ENCODE peak calls at places on chromosomes 3 and 15, in eight cellular contexts. One of them, this sample, is unnamed.

GRCh38 chr3:144774897-144775296 is 803.3 kb downstream of the DIPK2A start:
- DNase-seq in GM20000: no peak
- DNase-seq in transverse colon: no peak
- DNase-seq in endothelial cell: no peak
- DNase-seq in gastrocnemius medialis: no peak
- DNase-seq in MCF 10A: no peak
- DNase-seq in foreskin fibroblast: peak
- DNase-seq in WTC11: no peak
- DNase-seq in this sample: no peak

GRCh38 chr3:131596884-131597283 is 94.1 kb upstream of the MRPL3 start:
- DNase-seq in foreskin fibroblast: peak
- DNase-seq in GM20000: no peak
- DNase-seq in gastrocnemius medialis: no peak
- DNase-seq in MCF 10A: no peak
- DNase-seq in transverse colon: no peak
- DNase-seq in WTC11: no peak
- DNase-seq in endothelial cell: no peak
- DNase-seq in this sample: no peak

GRCh38 chr3:46065294-46065705 is 38.0 kb upstream of the XCR1 start:
- DNase-seq in GM20000: peak
- DNase-seq in foreskin fibroblast: peak
- DNase-seq in endothelial cell: no peak
- DNase-seq in gastrocnemius medialis: peak
- DNase-seq in WTC11: no peak
- DNase-seq in MCF 10A: peak
- DNase-seq in transverse colon: peak
- DNase-seq in this sample: peak

GRCh38 chr3:153029350-153029749 is 132.7 kb upstream of the RAP2B start:
- DNase-seq in gastrocnemius medialis: no peak
- DNase-seq in foreskin fibroblast: peak
- DNase-seq in GM20000: no peak
- DNase-seq in MCF 10A: peak
- DNase-seq in transverse colon: no peak
- DNase-seq in endothelial cell: no peak
- DNase-seq in WTC11: no peak
- DNase-seq in this sample: peak

GRCh38 chr3:138082085-138082991 is 33.1 kb downstream of the DZIP1L start:
- DNase-seq in foreskin fibroblast: peak
- DNase-seq in WTC11: no peak
- DNase-seq in transverse colon: no peak
- DNase-seq in gastrocnemius medialis: no peak
- DNase-seq in MCF 10A: peak
- DNase-seq in GM20000: no peak
- DNase-seq in endothelial cell: no peak
- DNase-seq in this sample: no peak

GRCh38 chr15:40875996-40876740 is 2.1 kb upstream of the RHOV start:
- DNase-seq in transverse colon: no peak
- DNase-seq in foreskin fibroblast: no peak
- DNase-seq in GM20000: no peak
- DNase-seq in gastrocnemius medialis: no peak
- DNase-seq in MCF 10A: peak
- DNase-seq in endothelial cell: no peak
- DNase-seq in WTC11: no peak
- DNase-seq in this sample: no peak

GRCh38 chr3:179181021-179181472 is 32.9 kb downstream of the PIK3CA start:
- DNase-seq in WTC11: no peak
- DNase-seq in endothelial cell: no peak
- DNase-seq in transverse colon: no peak
- DNase-seq in GM20000: peak
- DNase-seq in foreskin fibroblast: peak
- DNase-seq in gastrocnemius medialis: no peak
- DNase-seq in MCF 10A: peak
- DNase-seq in this sample: no peak

GRCh38 chr3:14289590-14290453 is 111.2 kb downstream of the LSM3 start:
- DNase-seq in foreskin fibroblast: peak
- DNase-seq in GM20000: no peak
- DNase-seq in transverse colon: peak
- DNase-seq in WTC11: no peak
- DNase-seq in MCF 10A: peak
- DNase-seq in endothelial cell: no peak
- DNase-seq in gastrocnemius medialis: peak
- DNase-seq in this sample: peak

GRCh38 chr15:95284933-95285401 is 1045.5 kb upstream of the NR2F2 start:
- DNase-seq in gastrocnemius medialis: no peak
- DNase-seq in transverse colon: no peak
- DNase-seq in endothelial cell: peak
- DNase-seq in WTC11: no peak
- DNase-seq in MCF 10A: no peak
- DNase-seq in foreskin fibroblast: peak
- DNase-seq in GM20000: no peak
- DNase-seq in this sample: no peak
- TF ChIP-seq CTCF in gastrocnemius medialis: no peak
- TF ChIP-seq CTCF in transverse colon: no peak
- TF ChIP-seq CTCF in endothelial cell: no peak
- TF ChIP-seq CTCF in WTC11: no peak
- TF ChIP-seq CTCF in MCF 10A: no peak
- TF ChIP-seq CTCF in foreskin fibroblast: no peak
- TF ChIP-seq CTCF in GM20000: no peak
- TF ChIP-seq CTCF in this sample: peak

DNA sequence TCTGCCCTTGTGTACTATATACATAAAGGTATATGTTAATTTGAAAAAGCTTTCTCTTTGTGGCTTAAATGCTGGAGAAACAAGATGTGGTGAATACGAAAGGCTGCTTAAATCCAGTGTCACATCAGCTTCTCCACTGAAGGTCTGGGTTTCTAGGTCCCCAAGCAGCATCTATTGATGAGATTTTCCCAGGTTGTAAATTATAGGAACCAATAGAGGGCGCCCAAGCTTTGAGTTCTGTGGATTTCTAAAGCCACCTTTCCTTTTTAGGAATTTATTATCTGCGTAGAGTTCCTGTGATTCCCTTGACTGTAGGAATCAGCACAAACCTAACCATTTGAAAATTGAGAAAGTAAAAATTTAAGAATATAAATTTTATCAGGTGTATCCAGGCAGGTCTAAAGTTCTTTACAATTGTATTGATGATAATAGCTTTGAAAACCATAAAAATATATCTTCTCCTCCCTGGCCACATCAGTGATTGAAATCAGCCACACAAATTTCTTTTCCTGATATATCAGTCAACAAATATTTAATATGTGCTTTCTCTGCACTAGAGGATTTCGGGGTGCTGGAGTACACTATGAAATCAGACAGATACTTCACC is 88.3 kb upstream of the ADAMTSL3 start:
- DNase-seq in gastrocnemius medialis: no peak
- DNase-seq in foreskin fibroblast: peak
- DNase-seq in endothelial cell: peak
- DNase-seq in WTC11: no peak
- DNase-seq in transverse colon: no peak
- DNase-seq in MCF 10A: peak
- DNase-seq in GM20000: peak
- DNase-seq in this sample: no peak
- TF ChIP-seq CTCF in gastrocnemius medialis: peak
- TF ChIP-seq CTCF in foreskin fibroblast: peak
- TF ChIP-seq CTCF in endothelial cell: peak
- TF ChIP-seq CTCF in WTC11: peak
- TF ChIP-seq CTCF in transverse colon: peak
- TF ChIP-seq CTCF in MCF 10A: peak
- TF ChIP-seq CTCF in GM20000: peak
- TF ChIP-seq CTCF in this sample: peak

GRCh38 chr15:89118481-89118989 is 30.3 kb downstream of the ABHD2 start:
- DNase-seq in endothelial cell: no peak
- DNase-seq in foreskin fibroblast: no peak
- DNase-seq in transverse colon: no peak
- DNase-seq in GM20000: no peak
- DNase-seq in WTC11: no peak
- DNase-seq in MCF 10A: no peak
- DNase-seq in gastrocnemius medialis: no peak
- DNase-seq in this sample: no peak
- TF ChIP-seq CTCF in endothelial cell: no peak
- TF ChIP-seq CTCF in foreskin fibroblast: no peak
- TF ChIP-seq CTCF in transverse colon: no peak
- TF ChIP-seq CTCF in GM20000: no peak
- TF ChIP-seq CTCF in WTC11: no peak
- TF ChIP-seq CTCF in MCF 10A: no peak
- TF ChIP-seq CTCF in gastrocnemius medialis: no peak
- TF ChIP-seq CTCF in this sample: no peak

GRCh38 chr3:140497331-140497730 is 180.5 kb upstream of the TRIM42 start:
- DNase-seq in MCF 10A: no peak
- DNase-seq in GM20000: no peak
- DNase-seq in gastrocnemius medialis: no peak
- DNase-seq in WTC11: no peak
- DNase-seq in transverse colon: no peak
- DNase-seq in foreskin fibroblast: no peak
- DNase-seq in endothelial cell: no peak
- DNase-seq in this sample: no peak

GRCh38 chr3:140500473-140500872 is 177.4 kb upstream of the TRIM42 start:
- DNase-seq in WTC11: no peak
- DNase-seq in transverse colon: no peak
- DNase-seq in foreskin fibroblast: no peak
- DNase-seq in GM20000: no peak
- DNase-seq in gastrocnemius medialis: no peak
- DNase-seq in MCF 10A: no peak
- DNase-seq in endothelial cell: no peak
- DNase-seq in this sample: no peak

GRCh38 chr3:140501770-140502364 is 176.0 kb upstream of the TRIM42 start:
- DNase-seq in GM20000: no peak
- DNase-seq in foreskin fibroblast: no peak
- DNase-seq in gastrocnemius medialis: no peak
- DNase-seq in MCF 10A: no peak
- DNase-seq in endothelial cell: no peak
- DNase-seq in WTC11: no peak
- DNase-seq in transverse colon: no peak
- DNase-seq in this sample: no peak

GRCh38 chr3:140501054-140501769 is 176.7 kb upstream of the TRIM42 start:
- DNase-seq in gastrocnemius medialis: no peak
- DNase-seq in WTC11: no peak
- DNase-seq in MCF 10A: no peak
- DNase-seq in endothelial cell: no peak
- DNase-seq in GM20000: no peak
- DNase-seq in transverse colon: no peak
- DNase-seq in foreskin fibroblast: no peak
- DNase-seq in this sample: peak

DNA sequence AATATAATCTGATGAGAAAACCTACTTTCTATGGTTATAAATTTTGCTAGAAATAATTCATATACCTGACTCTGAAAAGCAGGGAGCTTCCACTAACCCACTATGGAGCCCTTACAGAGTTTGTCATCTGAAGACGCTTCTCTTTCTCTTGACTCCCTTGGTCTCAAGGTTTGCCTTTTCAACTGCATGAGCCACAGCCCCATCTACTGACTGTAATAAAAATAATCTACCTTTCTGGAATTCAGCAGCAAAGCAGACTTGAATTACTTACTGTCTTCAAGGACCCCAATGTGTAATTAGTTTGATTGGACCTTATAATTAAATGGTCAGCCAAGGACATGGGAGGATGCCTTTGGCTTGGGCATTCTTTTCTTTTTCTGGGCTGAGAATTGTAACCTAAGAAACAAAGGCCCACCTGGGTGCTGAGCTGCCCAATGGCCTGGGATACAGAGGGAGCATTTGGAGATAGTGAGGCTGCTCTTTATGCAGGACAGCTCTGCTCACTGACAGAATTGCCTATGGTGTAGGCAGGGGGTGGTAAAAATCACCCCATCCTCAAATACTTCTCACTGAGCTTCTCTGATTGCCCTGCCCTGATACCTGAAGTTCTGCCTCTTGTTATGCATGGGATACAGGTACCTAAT is 178.6 kb upstream of the TRIM42 start:
- DNase-seq in transverse colon: no peak
- DNase-seq in endothelial cell: no peak
- DNase-seq in foreskin fibroblast: peak
- DNase-seq in gastrocnemius medialis: no peak
- DNase-seq in GM20000: no peak
- DNase-seq in MCF 10A: peak
- DNase-seq in WTC11: no peak
- DNase-seq in this sample: no peak
- TF ChIP-seq CTCF in transverse colon: no peak
- TF ChIP-seq CTCF in endothelial cell: no peak
- TF ChIP-seq CTCF in foreskin fibroblast: no peak
- TF ChIP-seq CTCF in gastrocnemius medialis: no peak
- TF ChIP-seq CTCF in GM20000: no peak
- TF ChIP-seq CTCF in MCF 10A: peak
- TF ChIP-seq CTCF in WTC11: peak
- TF ChIP-seq CTCF in this sample: peak

DNA sequence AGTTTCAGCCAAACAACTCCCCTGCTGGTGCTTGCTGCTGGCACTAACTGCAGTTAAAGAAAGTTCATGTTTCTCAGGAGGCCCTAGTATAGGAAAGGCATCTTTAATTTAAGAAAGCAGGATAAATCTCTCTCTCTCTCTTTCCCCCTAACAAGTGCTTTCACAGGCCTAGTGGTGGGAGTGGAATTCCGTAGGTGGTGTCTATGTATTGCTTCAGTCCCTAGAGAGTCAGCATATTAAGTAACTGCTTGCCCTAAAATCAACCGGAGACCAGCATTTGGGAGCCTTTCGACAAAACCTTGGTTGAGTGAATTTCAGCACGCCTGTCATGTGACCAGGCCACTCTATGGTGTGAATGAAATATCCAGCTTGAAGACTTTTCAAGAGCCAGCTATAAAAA is 169.2 kb upstream of the TGFBR2 start:
- DNase-seq in WTC11: no peak
- DNase-seq in MCF 10A: peak
- DNase-seq in GM20000: no peak
- DNase-seq in gastrocnemius medialis: peak
- DNase-seq in transverse colon: peak
- DNase-seq in foreskin fibroblast: peak
- DNase-seq in endothelial cell: no peak
- DNase-seq in this sample: no peak
- TF ChIP-seq CTCF in WTC11: no peak
- TF ChIP-seq CTCF in MCF 10A: no peak
- TF ChIP-seq CTCF in GM20000: no peak
- TF ChIP-seq CTCF in gastrocnemius medialis: no peak
- TF ChIP-seq CTCF in transverse colon: no peak
- TF ChIP-seq CTCF in foreskin fibroblast: no peak
- TF ChIP-seq CTCF in endothelial cell: no peak
- TF ChIP-seq CTCF in this sample: no peak

DNA sequence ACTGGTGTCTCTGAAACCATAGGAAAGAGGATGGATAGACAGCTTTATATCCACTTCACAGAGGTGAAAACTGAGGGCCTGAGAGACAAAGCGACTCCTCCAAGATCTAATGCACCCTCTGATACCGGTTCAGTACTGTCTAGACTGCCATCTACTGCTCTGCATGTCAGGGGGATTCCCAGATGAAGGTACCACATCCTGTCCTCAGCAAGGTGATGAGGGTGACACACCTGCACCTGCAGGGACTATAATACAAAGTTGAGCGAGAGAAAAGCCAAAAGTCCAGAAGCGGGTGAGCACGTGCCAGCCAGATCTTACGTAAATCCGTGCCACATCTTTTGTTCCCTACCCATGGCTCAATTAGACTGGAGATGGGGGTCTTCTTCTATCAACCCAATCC is 32.5 kb upstream of the HES1 start:
- DNase-seq in MCF 10A: no peak
- DNase-seq in GM20000: peak
- DNase-seq in gastrocnemius medialis: no peak
- DNase-seq in transverse colon: no peak
- DNase-seq in foreskin fibroblast: no peak
- DNase-seq in endothelial cell: no peak
- DNase-seq in WTC11: no peak
- DNase-seq in this sample: no peak
- TF ChIP-seq CTCF in MCF 10A: no peak
- TF ChIP-seq CTCF in GM20000: no peak
- TF ChIP-seq CTCF in gastrocnemius medialis: no peak
- TF ChIP-seq CTCF in transverse colon: no peak
- TF ChIP-seq CTCF in foreskin fibroblast: no peak
- TF ChIP-seq CTCF in endothelial cell: no peak
- TF ChIP-seq CTCF in WTC11: no peak
- TF ChIP-seq CTCF in this sample: no peak

GRCh38 chr3:178083906-178084823 is 452.1 kb upstream of the KCNMB2 start:
- DNase-seq in foreskin fibroblast: peak
- DNase-seq in WTC11: no peak
- DNase-seq in transverse colon: no peak
- DNase-seq in endothelial cell: peak
- DNase-seq in GM20000: no peak
- DNase-seq in gastrocnemius medialis: no peak
- DNase-seq in MCF 10A: peak
- DNase-seq in this sample: no peak
- TF ChIP-seq CTCF in foreskin fibroblast: peak
- TF ChIP-seq CTCF in WTC11: peak
- TF ChIP-seq CTCF in transverse colon: peak
- TF ChIP-seq CTCF in endothelial cell: peak
- TF ChIP-seq CTCF in GM20000: no peak
- TF ChIP-seq CTCF in gastrocnemius medialis: peak
- TF ChIP-seq CTCF in MCF 10A: peak
- TF ChIP-seq CTCF in this sample: peak

This sample was measured in retinal pigment epithelial cell.